ENCODE peak calls at places on chromosomes 16 and 17, in eight cellular contexts. G, X, N, C, K, V, R and E are unnamed samples.

GRCh38 chr17:27939489-27940465 is 46.6 kb upstream of the LYRM9 start:
- DNase-seq in G (no peak), X (no peak), N (no peak), C (no peak), K (no peak), V (no peak), R (no peak), E (peak)

GRCh38 chr17:38701504-38702165 is 3.4 kb upstream of the MLLT6 start:
- DNase-seq in G (peak), X (peak), N (no peak), C (no peak), K (no peak), V (peak), R (no peak), E (peak)

GRCh38 chr17:7834554-7834890 is 505 bp downstream of the KDM6B start:
- DNase-seq in G (peak), X (no peak), N (no peak), C (no peak), K (no peak), V (no peak), R (no peak), E (peak)

GRCh38 chr16:79154081-79154480 is 446.5 kb downstream of the MAF start:
- DNase-seq in G (no peak), X (no peak), N (no peak), C (no peak), K (no peak), V (no peak), R (no peak), E (no peak)

GRCh38 chr17:82200743-82201497 is 11.7 kb downstream of the CCDC57 start:
- DNase-seq in G (peak), X (peak), N (no peak), C (no peak), K (no peak), V (no peak), R (no peak), E (no peak)

GRCh38 chr16:84029297-84030096 is 13.1 kb downstream of the SLC38A8 start:
- DNase-seq in G (no peak), X (peak), N (no peak), C (no peak), K (no peak), V (no peak), R (no peak), E (no peak)

GRCh38 chr16:65095090-65095728 is 26.7 kb downstream of the CDH11 start:
- DNase-seq in G (no peak), X (no peak), N (no peak), C (no peak), K (no peak), V (no peak), R (no peak), E (no peak)

GRCh38 chr17:65886240-65886639 is 305.7 kb downstream of the CEP112 start:
- DNase-seq in G (no peak), X (no peak), N (no peak), C (no peak), K (no peak), V (no peak), R (no peak), E (no peak)

GRCh38 chr16:89476379-89476778 is 14.0 kb downstream of the ANKRD11 start:
- DNase-seq in G (no peak), X (no peak), N (no peak), C (no peak), K (no peak), V (no peak), R (no peak), E (peak)

GRCh38 chr17:77214743-77215142 is 74.0 kb downstream of the SEC14L1 start:
- DNase-seq in G (no peak), X (peak), N (no peak), C (no peak), K (peak), V (no peak), R (no peak), E (no peak)

GRCh38 chr17:81329279-81329926 is 34.3 kb upstream of the SLC38A10 start:
- DNase-seq in G (no peak), X (no peak), N (peak), C (peak), K (peak), V (peak), R (peak), E (no peak)

GRCh38 chr16:27761816-27762215 is 211.9 kb downstream of the KATNIP start:
- DNase-seq in G (no peak), X (no peak), N (peak), C (no peak), K (no peak), V (no peak), R (no peak), E (no peak)

GRCh38 chr17:2366747-2367494 is 29.6 kb downstream of the SGSM2 start:
- DNase-seq in G (no peak), X (no peak), N (no peak), C (no peak), K (peak), V (no peak), R (no peak), E (no peak)